ENCODE peak calls at places on chromosomes 5 and 9, in seven cellular contexts. One of them, this sample, is unnamed.

GRCh38 chr5:124744170-124744911 is 2.1 kb downstream of the ZNF608 start:
- DNase-seq in aorta: peak; percentile 77
- DNase-seq in tibial artery: peak; percentile 77
- DNase-seq in uterus: peak; percentile 55
- DNase-seq in WERI-Rb-1: peak; percentile 35
- DNase-seq in hepatocyte: peak; percentile 51
- DNase-seq in small intestine: peak; percentile 82
- DNase-seq in this sample: no peak

GRCh38 chr5:96259211-96259772 is 173.8 kb downstream of the PCSK1 start:
- DNase-seq in aorta: no peak
- DNase-seq in tibial artery: no peak
- DNase-seq in uterus: no peak
- DNase-seq in WERI-Rb-1: no peak
- DNase-seq in hepatocyte: no peak
- DNase-seq in small intestine: no peak
- DNase-seq in this sample: peak; percentile 68

GRCh38 chr5:37554938-37555337 is 175.8 kb downstream of the WDR70 start:
- DNase-seq in aorta: no peak
- DNase-seq in tibial artery: no peak
- DNase-seq in uterus: no peak
- DNase-seq in WERI-Rb-1: peak; percentile 18
- DNase-seq in hepatocyte: no peak
- DNase-seq in small intestine: peak; percentile 28
- DNase-seq in this sample: no peak

GRCh38 chr9:32603914-32604852 is 31.2 kb upstream of the NDUFB6 start:
- DNase-seq in aorta: no peak
- DNase-seq in tibial artery: no peak
- DNase-seq in uterus: no peak
- DNase-seq in WERI-Rb-1: peak; percentile 60
- DNase-seq in hepatocyte: peak; percentile 32
- DNase-seq in small intestine: peak; percentile 33
- DNase-seq in this sample: peak; percentile 80

GRCh38 chr9:87259543-87259942 is 238.1 kb upstream of the DAPK1 start:
- DNase-seq in aorta: no peak
- DNase-seq in tibial artery: no peak
- DNase-seq in uterus: no peak
- DNase-seq in WERI-Rb-1: no peak
- DNase-seq in hepatocyte: no peak
- DNase-seq in small intestine: no peak
- DNase-seq in this sample: no peak

GRCh38 chr5:1747803-1748085 is 51.9 kb downstream of the MRPL36 start:
- DNase-seq in aorta: peak; percentile 52
- DNase-seq in tibial artery: no peak
- DNase-seq in uterus: no peak
- DNase-seq in WERI-Rb-1: no peak
- DNase-seq in hepatocyte: no peak
- DNase-seq in small intestine: no peak
- DNase-seq in this sample: no peak

GRCh38 chr5:181160144-181160754 is 12.9 kb downstream of the OR2V2 start:
- DNase-seq in aorta: peak; percentile 82
- DNase-seq in tibial artery: no peak
- DNase-seq in uterus: peak; percentile 67
- DNase-seq in WERI-Rb-1: peak; percentile 53
- DNase-seq in hepatocyte: peak; percentile 28
- DNase-seq in small intestine: no peak
- DNase-seq in this sample: peak; percentile 43

GRCh38 chr9:125376261-125377226 is 114.9 kb downstream of the GAPVD1 start:
- DNase-seq in aorta: no peak
- DNase-seq in tibial artery: no peak
- DNase-seq in uterus: no peak
- DNase-seq in WERI-Rb-1: no peak
- DNase-seq in hepatocyte: no peak
- DNase-seq in small intestine: no peak
- DNase-seq in this sample: no peak

GRCh38 chr5:158498959-158499679 is 600.6 kb downstream of the EBF1 start:
- DNase-seq in aorta: no peak
- DNase-seq in tibial artery: no peak
- DNase-seq in uterus: peak; percentile 24
- DNase-seq in WERI-Rb-1: no peak
- DNase-seq in hepatocyte: no peak
- DNase-seq in small intestine: no peak
- DNase-seq in this sample: no peak
- H3K9me3 ChIP-seq in aorta: no peaks in the 10 kb centered on the region
- H3K9me3 ChIP-seq in tibial artery: no peaks in the 10 kb centered on the region
- H3K9me3 ChIP-seq in uterus: no peaks in the 10 kb centered on the region
- H3K9me3 ChIP-seq in WERI-Rb-1: no peaks in the 10 kb centered on the region
- H3K9me3 ChIP-seq in hepatocyte: no peaks in the 10 kb centered on the region
- H3K9me3 ChIP-seq in small intestine: no peaks in the 10 kb centered on the region
- H3K9me3 ChIP-seq in this sample: no peaks in the 10 kb centered on the region

GRCh38 chr5:74530316-74530917 is 110.1 kb downstream of the ENC1 start:
- DNase-seq in aorta: no peak
- DNase-seq in tibial artery: no peak
- DNase-seq in uterus: no peak
- DNase-seq in WERI-Rb-1: no peak
- DNase-seq in hepatocyte: no peak
- DNase-seq in small intestine: no peak
- DNase-seq in this sample: peak; percentile 27
- H3K9me3 ChIP-seq in aorta: no peaks in the 10 kb centered on the region
- H3K9me3 ChIP-seq in tibial artery: peaks cover 5% of the 10 kb centered on the region
- H3K9me3 ChIP-seq in uterus: peaks cover 5% of the 10 kb centered on the region
- H3K9me3 ChIP-seq in WERI-Rb-1: no peaks in the 10 kb centered on the region
- H3K9me3 ChIP-seq in hepatocyte: peaks cover 19% of the 10 kb centered on the region
- H3K9me3 ChIP-seq in small intestine: no peaks in the 10 kb centered on the region
- H3K9me3 ChIP-seq in this sample: peaks cover 5% of the 10 kb centered on the region

DNA sequence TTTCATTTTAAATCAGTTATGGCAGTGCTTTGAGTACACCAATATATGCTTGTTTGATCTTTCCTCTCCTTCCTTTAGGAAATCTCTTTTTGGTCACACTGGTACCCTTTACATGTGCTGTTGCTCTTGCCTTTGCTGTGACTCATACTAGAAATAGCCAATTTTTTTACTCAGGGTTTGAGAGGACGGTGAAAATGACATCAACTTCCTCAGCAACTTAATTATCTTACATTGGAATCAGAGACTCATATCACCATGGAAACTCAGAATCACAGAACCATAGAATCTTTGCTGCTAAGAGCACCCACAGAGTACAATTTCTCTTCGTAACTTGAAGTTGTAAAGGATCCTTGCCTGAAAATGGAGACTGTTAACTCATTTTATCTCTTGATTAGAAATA is 13.8 kb upstream of the ZNF300 start:
- DNase-seq in aorta: no peak
- DNase-seq in tibial artery: no peak
- DNase-seq in uterus: no peak
- DNase-seq in WERI-Rb-1: no peak
- DNase-seq in hepatocyte: no peak
- DNase-seq in small intestine: no peak
- DNase-seq in this sample: peak; percentile 70
- H3K9me3 ChIP-seq in aorta: peaks cover 9% of the 10 kb centered on the region
- H3K9me3 ChIP-seq in tibial artery: peaks cover 38% of the 10 kb centered on the region
- H3K9me3 ChIP-seq in uterus: peaks cover 10% of the 10 kb centered on the region
- H3K9me3 ChIP-seq in WERI-Rb-1: peaks cover 15% of the 10 kb centered on the region
- H3K9me3 ChIP-seq in hepatocyte: peaks cover 10% of the 10 kb centered on the region
- H3K9me3 ChIP-seq in small intestine: no peaks in the 10 kb centered on the region
- H3K9me3 ChIP-seq in this sample: peaks cover 9% of the 10 kb centered on the region

GRCh38 chr5:128105203-128105602 is 21.6 kb downstream of the SLC12A2 start:
- DNase-seq in aorta: no peak
- DNase-seq in tibial artery: no peak
- DNase-seq in uterus: no peak
- DNase-seq in WERI-Rb-1: no peak
- DNase-seq in hepatocyte: no peak
- DNase-seq in small intestine: peak; percentile 37
- DNase-seq in this sample: no peak
- H3K9me3 ChIP-seq in aorta: no peaks in the 10 kb centered on the region
- H3K9me3 ChIP-seq in tibial artery: no peaks in the 10 kb centered on the region
- H3K9me3 ChIP-seq in uterus: no peaks in the 10 kb centered on the region
- H3K9me3 ChIP-seq in WERI-Rb-1: no peaks in the 10 kb centered on the region
- H3K9me3 ChIP-seq in hepatocyte: peaks cover 4% of the 10 kb centered on the region
- H3K9me3 ChIP-seq in small intestine: no peaks in the 10 kb centered on the region
- H3K9me3 ChIP-seq in this sample: no peaks in the 10 kb centered on the region

This sample was measured in astrocyte.